ENCODE peak calls at places on chromosomes 16 and 17, in nine cellular contexts. R is activated naive CD8-positive, alpha-beta T cell treated with anti-CD3 and anti-CD28 coated beads for 36 hours; U is activated gamma-delta T cell treated with anti-CD3 and anti-CD28 coated beads, Interleukin-2, amount 50 U/mL, for 16 hours; H is A172; K is DMS79; G is pancreas; P is NCI-H2081; L is dorsolateral prefrontal cortex; S is sigmoid colon. I is an unnamed sample.

GRCh38 chr16:67649494-67649931 is 4.6 kb downstream of the CARMIL2 start:
- DNase-seq in H (no peak), G (no peak), K (no peak), U (no peak), L (no peak), R (no peak), S (no peak), P (no peak), I (no peak)

GRCh38 chr16:55622930-55623561 is 32.7 kb upstream of the SLC6A2 start:
- DNase-seq in U (no peak), G (no peak), R (no peak), S (no peak), H (peak), P (no peak), L (no peak), K (no peak), I (no peak)

GRCh38 chr17:6775871-6776405 is at the start of gene FBXO39:
- DNase-seq in S (no peak), R (no peak), H (no peak), U (no peak), L (no peak), G (no peak), P (no peak), K (no peak), I (no peak)

GRCh38 chr17:56812971-56813388 is 20.7 kb downstream of the C17orf67 start:
- DNase-seq in L (no peak), R (no peak), P (no peak), U (no peak), G (no peak), H (no peak), S (no peak), K (peak), I (no peak)

GRCh38 chr17:62045517-62045916 is 19.6 kb downstream of the MED13 start:
- DNase-seq in R (no peak), L (no peak), K (no peak), H (no peak), G (no peak), P (no peak), S (no peak), U (no peak), I (no peak)

GRCh38 chr17:27315322-27315721 is 21.4 kb downstream of the WSB1 start:
- DNase-seq in P (no peak), S (peak), L (peak), G (no peak), R (no peak), U (no peak), H (no peak), K (peak), I (no peak)

GRCh38 chr16:75764154-75764768 is 38.0 kb upstream of the CPHXL start:
- DNase-seq in P (peak), G (peak), S (peak), H (peak), L (peak), K (no peak), R (peak), U (peak), I (peak)

GRCh38 chr16:15418206-15418605 is 16.2 kb upstream of the BMERB1 start:
- DNase-seq in L (no peak), U (no peak), G (no peak), S (no peak), K (no peak), P (no peak), H (no peak), R (no peak), I (no peak)

GRCh38 chr16:3088450-3088849 is 10.6 kb downstream of the ZSCAN10 start:
- DNase-seq in R (no peak), G (no peak), U (no peak), L (no peak), P (no peak), S (no peak), H (no peak), K (no peak), I (no peak)

GRCh38 chr16:14151256-14152030 is 80.3 kb downstream of the MRTFB start:
- DNase-seq in P (no peak), G (no peak), H (peak), K (no peak), R (no peak), S (no peak), L (no peak), U (no peak), I (no peak)

I was measured in pulmonary artery endothelial cell.